ENCODE peak calls at places on chromosome 2, in five cellular contexts. B is BJ, R is foreskin melanocyte, H is foreskin fibroblast, K is ELR. Y is an unnamed sample.

GRCh38 chr2:222982909-222983265 is 69.1 kb upstream of the KCNE4 start:
- DNase-seq in B (no peak), H (no peak), R (no peak), K (no peak), Y (no peak)

GRCh38 chr2:169272035-169272434 is 90.3 kb downstream of the LRP2 start:
- DNase-seq in B (no peak), R (no peak), H (no peak), K (no peak), Y (no peak)

GRCh38 chr2:194870974-194871535 is 786.0 kb upstream of the SLC39A10 start:
- DNase-seq in R (no peak), B (no peak), H (no peak), K (peak), Y (no peak)

GRCh38 chr2:142915502-142915901 is 38.0 kb downstream of the KYNU start:
- DNase-seq in R (no peak), K (no peak), H (no peak), B (no peak), Y (no peak)

GRCh38 chr2:40997362-40997761 is 545.5 kb upstream of the SLC8A1 start:
- DNase-seq in K (no peak), B (no peak), H (no peak), R (no peak), Y (no peak)

GRCh38 chr2:3319134-3319533 is 58.5 kb downstream of the EIPR1 start:
- DNase-seq in B (no peak), H (no peak), K (no peak), R (no peak), Y (no peak)

GRCh38 chr2:100589527-100589926 is 26.7 kb downstream of the PDCL3 start:
- DNase-seq in B (no peak), K (no peak), H (no peak), R (no peak), Y (no peak)

GRCh38 chr2:54666131-54666637 is 57.3 kb upstream of the EML6 start:
- DNase-seq in K (peak), H (peak), B (peak), R (peak), Y (no peak)

GRCh38 chr2:201107624-201108023 is 8.3 kb upstream of the CFLAR start:
- DNase-seq in K (no peak), B (no peak), R (no peak), H (no peak), Y (no peak)

GRCh38 chr2:45771251-45771650 is 119.8 kb downstream of the PRKCE start:
- DNase-seq in B (no peak), H (peak), R (no peak), K (no peak), Y (no peak)

GRCh38 chr2:3127279-3127690 is 250.3 kb downstream of the EIPR1 start:
- DNase-seq in H (peak), B (no peak), R (no peak), K (no peak), Y (no peak)

GRCh38 chr2:29022455-29023128 is 41.5 kb downstream of the TOGARAM2 start:
- DNase-seq in K (no peak), H (no peak), B (no peak), R (no peak), Y (no peak)

GRCh38 chr2:234022424-234022823 is 28.1 kb upstream of the SPP2 start:
- DNase-seq in K (no peak), B (no peak), H (no peak), R (no peak), Y (no peak)

GRCh38 chr2:38200583-38200982 is 124.6 kb upstream of the CYP1B1 start:
- DNase-seq in B (no peak), H (no peak), K (no peak), R (no peak), Y (no peak)

GRCh38 chr2:7378642-7379041 is 461.4 kb downstream of the RNF144A start:
- DNase-seq in R (no peak), K (no peak), H (no peak), B (no peak), Y (no peak)

GRCh38 chr2:195613922-195614321 is 43.1 kb upstream of the SLC39A10 start:
- DNase-seq in K (peak), B (peak), H (peak), R (no peak), Y (no peak)

GRCh38 chr2:186576614-186577013 is 13.2 kb upstream of the ITGAV start:
- DNase-seq in R (no peak), H (peak), K (no peak), B (no peak), Y (no peak)

GRCh38 chr2:203579131-203579643 is 44.1 kb upstream of the RAPH1 start:
- DNase-seq in B (no peak), R (peak), K (peak), H (peak), Y (peak)

GRCh38 chr2:159617080-159617479 is 732 bp upstream of the BAZ2B start:
- DNase-seq in B (no peak), R (no peak), H (no peak), K (no peak), Y (no peak)

GRCh38 chr2:118431188-118431562 is 342.9 kb downstream of the INSIG2 start:
- DNase-seq in R (no peak), B (no peak), H (peak), K (no peak), Y (no peak)

GRCh38 chr2:231928481-231928880 is 2.3 kb upstream of the NPPC start:
- DNase-seq in B (no peak), H (no peak), K (peak), R (no peak), Y (no peak)

GRCh38 chr2:62050456-62051045 is 145.1 kb downstream of the COMMD1 start:
- DNase-seq in R (peak), H (no peak), B (no peak), K (no peak), Y (no peak)

GRCh38 chr2:75200140-75200985 is 1.0 kb upstream of the TACR1 start:
- DNase-seq in H (peak), B (no peak), K (peak), R (peak), Y (no peak)

GRCh38 chr2:205471776-205472175 is 210.5 kb upstream of the NRP2 start:
- DNase-seq in B (no peak), R (no peak), K (no peak), H (no peak), Y (no peak)

GRCh38 chr2:117737846-117738245 is 76.6 kb upstream of the DDX18 start:
- DNase-seq in R (no peak), K (no peak), B (no peak), H (no peak), Y (no peak)

GRCh38 chr2:99861376-99861760 is 281.0 kb downstream of the AFF3 start:
- DNase-seq in H (no peak), K (peak), B (no peak), R (no peak), Y (no peak)

GRCh38 chr2:198968585-198968984 is 489.2 kb downstream of the SATB2 start:
- DNase-seq in H (no peak), B (no peak), R (no peak), K (no peak), Y (no peak)

GRCh38 chr2:236337465-236338325 is 73.5 kb upstream of the ASB18 start:
- DNase-seq in B (no peak), K (no peak), H (no peak), R (no peak), Y (no peak)

Y was measured in stimulated activated CD8-positive, alpha-beta memory T cell treated with anti-CD3 and anti-CD28 coated beads, Interleukin-7, amount 100 ng/mL, for 48 hours.